ENCODE peak calls at places on chromosomes 1 and 21, in four cellular contexts. W, T, D and E are unnamed samples.

GRCh38 chr21:37057614-37058013 is 15.3 kb downstream of the PIGP start:
- DNase-seq in W (no peak), T (no peak), D (no peak), E (no peak)

GRCh38 chr1:218459878-218460277 is 114.7 kb downstream of the TGFB2 start:
- DNase-seq in W (peak), T (no peak), D (no peak), E (peak)

GRCh38 chr1:2474933-2475371 is 1.1 kb upstream of the PLCH2 start:
- DNase-seq in W (no peak), T (no peak), D (peak), E (peak)

GRCh38 chr1:226403522-226404034 is 4.3 kb downstream of the PARP1 start:
- DNase-seq in W (peak), T (no peak), D (no peak), E (peak)

GRCh38 chr1:64540265-64540791 is 70.4 kb downstream of the CACHD1 start:
- DNase-seq in W (no peak), T (no peak), D (no peak), E (peak)

GRCh38 chr1:172585348-172585747 is 52.4 kb downstream of the SUCO start:
- DNase-seq in W (no peak), T (no peak), D (no peak), E (peak)

GRCh38 chr1:13663969-13664368 is 36.0 kb upstream of the PRDM2 start:
- DNase-seq in W (no peak), T (no peak), D (no peak), E (no peak)

GRCh38 chr1:152942161-152942560 is 4.8 kb upstream of the SPRR5 start:
- DNase-seq in W (no peak), T (no peak), D (no peak), E (no peak)

GRCh38 chr1:99858285-99858684 is 8.1 kb downstream of the AGL start:
- DNase-seq in W (no peak), T (no peak), D (no peak), E (no peak)

GRCh38 chr1:234735476-234735875 is 125.5 kb upstream of the IRF2BP2 start:
- DNase-seq in W (no peak), T (no peak), D (no peak), E (no peak)

GRCh38 chr1:213986020-213986924 is 1.5 kb upstream of the PROX1 start:
- DNase-seq in W (no peak), T (no peak), D (no peak), E (no peak)

GRCh38 chr1:23619299-23620188 is 60.2 kb upstream of the ID3 start:
- DNase-seq in W (peak), T (peak), D (peak), E (no peak)

GRCh38 chr21:25931791-25932190 is 197.0 kb downstream of the GABPA start:
- DNase-seq in W (no peak), T (no peak), D (no peak), E (no peak)

GRCh38 chr1:187244623-187245022 is 415.9 kb downstream of the PLA2G4A start:
- DNase-seq in W (peak), T (no peak), D (peak), E (peak)

GRCh38 chr1:29120955-29121485 is 2.7 kb downstream of the TMEM200B start:
- DNase-seq in W (no peak), T (peak), D (peak), E (peak)

GRCh38 chr1:65049941-65050713 is 83.8 kb upstream of the JAK1 start:
- DNase-seq in W (no peak), T (no peak), D (no peak), E (no peak)